ENCODE peak calls at places on chromosome 20, in four cellular contexts. W is body of pancreas, E is Panc1, A is mucosa of descending colon. B is an unnamed sample. For H3K36me3, the result is how much of the 10 kb centered on the place peaks cover.

GRCh38 chr20:10861619-10862018 is 187.8 kb upstream of the JAG1 start:
- DNase-seq in W (peak), E (no peak), A (no peak), B (no peak)

GRCh38 chr20:8490076-8490830 is 358.2 kb downstream of the PLCB1 start:
- DNase-seq in W (no peak), E (no peak), A (no peak), B (no peak)

GRCh38 chr20:62356948-62357667 is 10.0 kb downstream of the LAMA5 start:
- DNase-seq in W (peak), E (no peak), A (no peak), B (no peak)

GRCh38 chr20:21103582-21104465 is 2.3 kb downstream of the LINC00237 start:
- DNase-seq in W (no peak), E (no peak), A (no peak), B (no peak)

GRCh38 chr20:37326666-37327065 is 19.3 kb upstream of the SRC start:
- DNase-seq in W (no peak), E (no peak), A (no peak), B (no peak)

GRCh38 chr20:7180261-7181045 is 413.0 kb downstream of the BMP2 start:
- DNase-seq in W (no peak), E (no peak), A (no peak), B (no peak)

GRCh38 chr20:23820493-23820892 is 6.0 kb downstream of the CST2 start:
- DNase-seq in W (no peak), E (no peak), A (no peak), B (no peak)

GRCh38 chr20:23596856-23597255 is 8.9 kb downstream of the CST9 start:
- DNase-seq in W (no peak), E (no peak), A (no peak), B (no peak)

GRCh38 chr20:60306516-60306915 is 348.3 kb downstream of the CDH26 start:
- DNase-seq in W (no peak), E (no peak), A (no peak), B (no peak)

GRCh38 chr20:20568604-20569205 is 143.7 kb downstream of the RALGAPA2 start:
- DNase-seq in W (peak), E (peak), A (no peak), B (no peak)

GRCh38 chr20:53343433-53343832 is 250.2 kb downstream of the ZNF217 start:
- DNase-seq in W (peak), E (no peak), A (no peak), B (no peak)

GRCh38 chr20:48709744-48710143 is 118.1 kb downstream of the PREX1 start:
- DNase-seq in W (no peak), E (no peak), A (no peak), B (no peak)

GRCh38 chr20:23629017-23629541 is 8.7 kb downstream of the CST3 start:
- DNase-seq in W (no peak), E (peak), A (peak), B (peak)

GRCh38 chr20:62504323-62504722 is 28.5 kb upstream of the GATA5 start:
- DNase-seq in W (no peak), E (no peak), A (no peak), B (no peak)

GRCh38 chr20:63585616-63586565 is 11.9 kb upstream of the HELZ2 start:
- DNase-seq in W (no peak), E (no peak), A (peak), B (no peak)

GRCh38 chr20:59351148-59352040 is 51.0 kb downstream of the EDN3 start:
- DNase-seq in W (no peak), E (peak), A (no peak), B (no peak)

GRCh38 chr20:36548006-36548315 is 6.6 kb downstream of the MYL9 start:
- DNase-seq in W (no peak), E (no peak), A (no peak), B (no peak)

GRCh38 chr20:5104479-5104878 is 15.3 kb downstream of the PCNA start:
- DNase-seq in W (no peak), E (no peak), A (no peak), B (no peak)

GRCh38 chr20:36802326-36803223 is 29.0 kb upstream of the DSN1 start:
- DNase-seq in W (no peak), E (no peak), A (no peak), B (no peak)

GRCh38 chr20:43938932-43939761 is 24.5 kb downstream of the TOX2 start:
- DNase-seq in W (peak), E (peak), A (peak), B (peak)

GRCh38 chr20:18543932-18544331 is 23.3 kb upstream of the SMIM26 start:
- DNase-seq in W (peak), E (no peak), A (no peak), B (no peak)

GRCh38 chr20:22561965-22562581 is 22.3 kb downstream of the FOXA2 start:
- DNase-seq in W (no peak), E (no peak), A (no peak), B (no peak)

GRCh38 chr20:40638414-40638813 is 50.6 kb downstream of the MAFB start:
- DNase-seq in W (no peak), E (no peak), A (no peak), B (no peak)

DNA sequence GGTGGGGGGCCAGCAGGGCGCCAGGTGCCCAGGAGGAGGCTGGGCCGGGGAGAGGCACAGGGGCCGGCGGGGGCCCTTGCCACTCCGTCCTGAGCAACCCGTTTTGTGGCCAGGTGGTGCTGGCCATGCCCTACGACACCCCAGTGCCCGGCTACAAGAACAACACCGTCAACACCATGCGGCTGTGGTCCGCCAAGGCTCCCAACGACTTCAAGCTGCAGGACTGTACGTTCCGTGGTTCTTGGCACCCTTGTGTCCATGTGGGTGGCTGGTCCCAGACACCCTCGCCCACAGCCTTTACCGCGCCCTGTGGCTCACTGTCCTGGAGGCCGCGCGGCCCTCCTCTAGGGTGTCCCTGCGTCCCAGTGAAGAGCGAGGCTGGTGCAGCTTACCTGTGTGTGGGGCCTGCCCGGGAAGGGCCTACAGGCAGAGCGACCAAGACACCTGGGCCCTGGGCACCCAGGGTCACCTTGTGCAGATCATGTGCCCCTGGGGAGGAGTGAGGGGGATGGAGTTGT is 28.7 kb downstream of the PYGB start:
- DNase-seq in W (peak), E (no peak), A (no peak), B (no peak)
- H3K36me3 ChIP-seq in W (under half), E (under half), A (under half), B (under half)

GRCh38 chr20:35062478-35062877 is 30.1 kb downstream of the TRPC4AP start:
- DNase-seq in W (no peak), E (no peak), A (no peak), B (no peak)
- H3K4me3 ChIP-seq in W (no peak), E (no peak), A (no peak), B (no peak)

GRCh38 chr20:25300496-25301170 is 52.7 kb downstream of the PYGB start:
- DNase-seq in W (no peak), E (no peak), A (no peak), B (no peak)

GRCh38 chr20:25303292-25304024 is 55.6 kb downstream of the PYGB start:
- DNase-seq in W (no peak), E (no peak), A (peak), B (no peak)

GRCh38 chr20:25299801-25300200 is 51.9 kb downstream of the PYGB start:
- DNase-seq in W (no peak), E (no peak), A (no peak), B (no peak)

GRCh38 chr20:25302596-25302995 is 54.7 kb downstream of the PYGB start:
- DNase-seq in W (no peak), E (no peak), A (peak), B (no peak)

GRCh38 chr20:25301357-25301920 is 53.6 kb downstream of the PYGB start:
- DNase-seq in W (no peak), E (no peak), A (peak), B (no peak)
- H3K36me3 ChIP-seq in W (under half), E (under half), A (under half), B (under half)

GRCh38 chr20:3995067-3995748 is 20.1 kb downstream of the RNF24 start:
- DNase-seq in W (no peak), E (no peak), A (no peak), B (no peak)
- H3K4me3 ChIP-seq in W (no peak), E (no peak), A (no peak), B (no peak)

GRCh38 chr20:46377532-46377931 is 28.9 kb downstream of the ELMO2 start:
- DNase-seq in W (no peak), E (no peak), A (no peak), B (no peak)
- H3K36me3 ChIP-seq in W (under half), E (under half), A (under half), B (under half)

DNA sequence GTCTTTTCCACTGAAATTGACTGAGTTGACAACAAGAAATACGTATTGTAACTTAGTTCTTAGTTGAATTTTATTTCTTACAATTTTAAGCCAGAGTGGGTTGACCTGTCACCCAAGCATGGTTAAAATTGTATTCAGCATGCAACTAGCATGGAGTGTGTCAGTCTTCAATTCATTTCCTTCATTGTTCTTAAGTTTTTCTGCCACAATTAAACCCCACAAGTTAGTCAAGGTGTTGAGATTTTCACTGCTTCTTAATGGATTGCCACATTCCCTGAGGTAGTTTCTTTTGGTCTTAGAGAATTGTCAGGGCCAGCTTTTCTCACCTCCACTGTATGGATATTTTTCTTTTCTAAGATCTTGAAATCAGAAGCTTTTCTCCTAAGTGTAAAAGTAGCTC is 2.1 kb downstream of the PTPN1 start:
- DNase-seq in W (no peak), E (no peak), A (no peak), B (no peak)
- H3K4me3 ChIP-seq in W (no peak), E (peak), A (no peak), B (peak)

GRCh38 chr20:35007413-35007812 is 51.7 kb downstream of the MYH7B start:
- DNase-seq in W (peak), E (no peak), A (no peak), B (no peak)

GRCh38 chr20:35009665-35010328 is 54.1 kb downstream of the MYH7B start:
- DNase-seq in W (peak), E (no peak), A (no peak), B (no peak)

GRCh38 chr20:35007891-35008290 is 52.2 kb downstream of the MYH7B start:
- DNase-seq in W (peak), E (no peak), A (peak), B (no peak)

GRCh38 chr20:35010405-35011192 is 54.9 kb downstream of the MYH7B start:
- DNase-seq in W (peak), E (no peak), A (no peak), B (no peak)

GRCh38 chr20:35008411-35009342 is 53.0 kb downstream of the MYH7B start:
- DNase-seq in W (peak), E (no peak), A (no peak), B (no peak)
- H3K36me3 ChIP-seq in W (under half), E (under half), A (under half), B (under half)

GRCh38 chr20:32513031-32513866 is 71.9 kb downstream of the NOL4L start:
- DNase-seq in W (peak), E (no peak), A (peak), B (no peak)
- H3K4me3 ChIP-seq in W (no peak), E (no peak), A (no peak), B (no peak)